ENCODE peak calls at places on chromosomes 3 and 15, in nine cellular contexts. A, N, P, D, S, J, H, R and B are unnamed samples.

GRCh38 chr3:356947-357346 is 160.4 kb downstream of the CHL1 start:
- DNase-seq in A (peak), N (no peak), P (no peak), D (no peak), S (no peak), J (peak), H (no peak), R (no peak), B (no peak)

GRCh38 chr15:72382146-72382545 is 6.3 kb upstream of the HEXA start:
- DNase-seq in A (no peak), N (no peak), P (peak), D (no peak), S (no peak), J (no peak), H (peak), R (no peak), B (no peak)

GRCh38 chr3:119408243-119408950 is 55.0 kb downstream of the TMEM39A start:
- DNase-seq in A (no peak), N (no peak), P (no peak), D (no peak), S (no peak), J (no peak), H (no peak), R (no peak), B (no peak)

GRCh38 chr15:38129531-38130199 is 123.0 kb upstream of the SPRED1 start:
- DNase-seq in A (no peak), N (peak), P (no peak), D (peak), S (peak), J (peak), H (peak), R (no peak), B (peak)

GRCh38 chr3:8307545-8308110 is 194.0 kb upstream of the LMCD1 start:
- DNase-seq in A (no peak), N (no peak), P (no peak), D (no peak), S (no peak), J (no peak), H (no peak), R (peak), B (no peak)

GRCh38 chr15:98658831-98659699 is 10.7 kb downstream of the IGF1R start:
- DNase-seq in A (no peak), N (no peak), P (peak), D (no peak), S (no peak), J (no peak), H (peak), R (peak), B (peak)

GRCh38 chr15:39919740-39920509 is at the start of gene GPR176:
- DNase-seq in A (no peak), N (peak), P (no peak), D (peak), S (peak), J (peak), H (peak), R (peak), B (no peak)

GRCh38 chr15:63354771-63355650 is 26.6 kb downstream of the CA12 start:
- DNase-seq in A (no peak), N (no peak), P (no peak), D (no peak), S (no peak), J (no peak), H (peak), R (no peak), B (peak)

GRCh38 chr3:157129782-157130137 is 30.2 kb downstream of the CCNL1 start:
- DNase-seq in A (no peak), N (peak), P (no peak), D (no peak), S (peak), J (no peak), H (no peak), R (peak), B (peak)

GRCh38 chr3:156448300-156448699 is 106.6 kb downstream of the SSR3 start:
- DNase-seq in A (no peak), N (no peak), P (peak), D (no peak), S (no peak), J (no peak), H (peak), R (peak), B (peak)

GRCh38 chr15:38750816-38751215 is 186.2 kb upstream of the RASGRP1 start:
- DNase-seq in A (peak), N (no peak), P (no peak), D (no peak), S (no peak), J (no peak), H (no peak), R (no peak), B (no peak)

GRCh38 chr15:50906954-50907865 is 1.3 kb upstream of the AP4E1 start:
- DNase-seq in A (no peak), N (no peak), P (peak), D (no peak), S (no peak), J (no peak), H (peak), R (no peak), B (peak)

GRCh38 chr15:100794008-100794407 is 85.6 kb upstream of the ALDH1A3 start:
- DNase-seq in A (no peak), N (no peak), P (no peak), D (no peak), S (no peak), J (no peak), H (no peak), R (no peak), B (no peak)

GRCh38 chr3:4398120-4398740 is 68.8 kb downstream of the SUMF1 start:
- DNase-seq in A (no peak), N (no peak), P (no peak), D (no peak), S (no peak), J (no peak), H (no peak), R (no peak), B (no peak)

GRCh38 chr15:40815042-40815678 is 7.9 kb upstream of the DNAJC17 start:
- DNase-seq in A (no peak), N (no peak), P (no peak), D (peak), S (peak), J (no peak), H (no peak), R (no peak), B (no peak)

GRCh38 chr15:48537277-48538113 is 108.0 kb downstream of the FBN1 start:
- DNase-seq in A (no peak), N (no peak), P (no peak), D (no peak), S (no peak), J (no peak), H (no peak), R (no peak), B (no peak)

GRCh38 chr15:93274276-93274675 is 185.3 kb upstream of the RGMA start:
- DNase-seq in A (no peak), N (no peak), P (no peak), D (no peak), S (no peak), J (no peak), H (no peak), R (no peak), B (no peak)

GRCh38 chr3:105944281-105944680 is 75.5 kb upstream of the CBLB start:
- DNase-seq in A (no peak), N (no peak), P (no peak), D (no peak), S (no peak), J (no peak), H (no peak), R (no peak), B (no peak)

GRCh38 chr3:111829023-111829422 is 30.0 kb upstream of the PHLDB2 start:
- DNase-seq in A (no peak), N (no peak), P (no peak), D (no peak), S (no peak), J (no peak), H (no peak), R (no peak), B (no peak)

GRCh38 chr3:195060217-195060481 is 210.8 kb downstream of the XXYLT1 start:
- DNase-seq in A (no peak), N (no peak), P (no peak), D (no peak), S (no peak), J (peak), H (no peak), R (no peak), B (no peak)

GRCh38 chr15:38144921-38145320 is 107.7 kb upstream of the SPRED1 start:
- DNase-seq in A (no peak), N (no peak), P (no peak), D (no peak), S (no peak), J (no peak), H (no peak), R (no peak), B (no peak)

GRCh38 chr3:59654120-59654952 is 604.5 kb upstream of the CFAP20DC start:
- DNase-seq in A (no peak), N (no peak), P (no peak), D (no peak), S (no peak), J (no peak), H (no peak), R (no peak), B (no peak)

GRCh38 chr3:186193534-186194450 is 84.9 kb upstream of the ETV5 start:
- DNase-seq in A (peak), N (no peak), P (no peak), D (no peak), S (no peak), J (peak), H (no peak), R (no peak), B (no peak)

GRCh38 chr3:46999516-47000197 is 20.2 kb downstream of the NBEAL2 start:
- DNase-seq in A (no peak), N (no peak), P (no peak), D (no peak), S (no peak), J (peak), H (no peak), R (no peak), B (no peak)

GRCh38 chr15:44034334-44034733 is 160.7 kb downstream of the FRMD5 start:
- DNase-seq in A (no peak), N (no peak), P (no peak), D (no peak), S (no peak), J (no peak), H (no peak), R (no peak), B (no peak)

GRCh38 chr3:194872669-194872977 is 186.9 kb downstream of the FAM43A start:
- DNase-seq in A (no peak), N (no peak), P (no peak), D (no peak), S (no peak), J (no peak), H (no peak), R (no peak), B (no peak)

GRCh38 chr15:60854858-60855568 is 374.1 kb downstream of the RORA start:
- DNase-seq in A (no peak), N (no peak), P (no peak), D (no peak), S (no peak), J (no peak), H (no peak), R (no peak), B (no peak)

GRCh38 chr3:133153382-133153781 is 115.2 kb downstream of the TMEM108 start:
- DNase-seq in A (no peak), N (no peak), P (no peak), D (no peak), S (no peak), J (no peak), H (no peak), R (no peak), B (no peak)

GRCh38 chr15:94370197-94370987 is 139.0 kb downstream of the MCTP2 start:
- DNase-seq in A (no peak), N (no peak), P (no peak), D (no peak), S (no peak), J (no peak), H (no peak), R (peak), B (no peak)

GRCh38 chr3:36894924-36895323 is 49.9 kb downstream of the TRANK1 start:
- DNase-seq in A (no peak), N (no peak), P (no peak), D (no peak), S (no peak), J (no peak), H (no peak), R (no peak), B (no peak)

GRCh38 chr3:156518726-156519125 is 36.2 kb downstream of the SSR3 start:
- DNase-seq in A (no peak), N (no peak), P (no peak), D (no peak), S (no peak), J (no peak), H (no peak), R (no peak), B (no peak)

GRCh38 chr3:160205606-160206005 is 19.6 kb upstream of the C3orf80 start:
- DNase-seq in A (no peak), N (no peak), P (no peak), D (no peak), S (no peak), J (no peak), H (no peak), R (no peak), B (no peak)

GRCh38 chr15:96058103-96058851 is 272.2 kb upstream of the NR2F2 start:
- DNase-seq in A (no peak), N (no peak), P (no peak), D (no peak), S (no peak), J (no peak), H (no peak), R (no peak), B (no peak)